ENCODE peak calls at places on chromosomes 4 and X, in five cellular contexts. R, B, X, T and O are unnamed samples. For H3K4me1, the result is how much of the 10 kb centered on the place peaks cover.

GRCh38 chrX:54449929-54450328 is 9.7 kb downstream of the TSR2 start:
- DNase-seq in R (no peak), B (no peak), X (no peak), T (no peak), O (no peak)

GRCh38 chr4:48129307-48130014 is 4.6 kb downstream of the TXK start:
- DNase-seq in R (peak), B (no peak), X (no peak), T (peak), O (peak)

GRCh38 chr4:142358656-142359055 is 487.4 kb downstream of the INPP4B start:
- DNase-seq in R (no peak), B (no peak), X (no peak), T (no peak), O (peak)

GRCh38 chrX:71178908-71179307 is 34.3 kb downstream of the NLGN3 start:
- DNase-seq in R (peak), B (peak), X (peak), T (peak), O (peak)

GRCh38 chrX:13489451-13489850 is 80.0 kb upstream of the EGFL6 start:
- DNase-seq in R (peak), B (no peak), X (no peak), T (no peak), O (no peak)

GRCh38 chrX:3044196-3044595 is 2.9 kb downstream of the ARSF start:
- DNase-seq in R (no peak), B (no peak), X (no peak), T (no peak), O (no peak)

GRCh38 chr4:126888968-126889367 is 743.8 kb upstream of the INTU start:
- DNase-seq in R (peak), B (no peak), X (no peak), T (no peak), O (no peak)

GRCh38 chr4:71630783-71631182 is 153.1 kb downstream of the GC start:
- DNase-seq in R (peak), B (no peak), X (no peak), T (no peak), O (no peak)

GRCh38 chr4:110184791-110185155 is 13.6 kb downstream of the ELOVL6 start:
- DNase-seq in R (no peak), B (no peak), X (no peak), T (no peak), O (no peak)

GRCh38 chr4:155007660-155008176 is 200.7 kb upstream of the NPY2R start:
- DNase-seq in R (peak), B (no peak), X (no peak), T (no peak), O (no peak)

GRCh38 chr4:94831607-94832006 is 73.9 kb downstream of the BMPR1B start:
- DNase-seq in R (no peak), B (no peak), X (no peak), T (no peak), O (no peak)

GRCh38 chr4:73197220-73197619 is 61.4 kb downstream of the ANKRD17 start:
- DNase-seq in R (no peak), B (no peak), X (no peak), T (no peak), O (no peak)

GRCh38 chr4:79661196-79661595 is 253.2 kb upstream of the GK2 start:
- DNase-seq in R (no peak), B (no peak), X (no peak), T (no peak), O (no peak)

GRCh38 chrX:9207142-9207541 is 173.2 kb upstream of the FAM9B start:
- DNase-seq in R (no peak), B (no peak), X (no peak), T (no peak), O (peak)

GRCh38 chrX:48491809-48492208 is 15.8 kb downstream of the FTSJ1 start:
- DNase-seq in R (no peak), B (no peak), X (no peak), T (no peak), O (no peak)

GRCh38 chrX:119427024-119427794 is 28.1 kb downstream of the SLC25A43 start:
- DNase-seq in R (peak), B (peak), X (no peak), T (no peak), O (peak)

GRCh38 chr4:148441624-148441985 is 609 bp downstream of the NR3C2 start:
- DNase-seq in R (peak), B (no peak), X (no peak), T (no peak), O (peak)

GRCh38 chr4:141391771-141392170 is 171.1 kb downstream of the ZNF330 start:
- DNase-seq in R (peak), B (no peak), X (no peak), T (no peak), O (no peak)

GRCh38 chrX:68732906-68733493 is 85.5 kb downstream of the STARD8 start:
- DNase-seq in R (peak), B (peak), X (peak), T (peak), O (peak)

GRCh38 chr4:134650461-134650860 is 448.9 kb upstream of the PABPC4L start:
- DNase-seq in R (no peak), B (no peak), X (no peak), T (no peak), O (no peak)

GRCh38 chr4:185921583-185922555 is 109.9 kb upstream of the SORBS2 start:
- DNase-seq in R (no peak), B (no peak), X (no peak), T (peak), O (no peak)

GRCh38 chr4:90318208-90318607 is 191.0 kb downstream of the CCSER1 start:
- DNase-seq in R (peak), B (no peak), X (peak), T (peak), O (no peak)

GRCh38 chrX:11899091-11899490 is 141.1 kb downstream of the MSL3 start:
- DNase-seq in R (peak), B (no peak), X (no peak), T (no peak), O (no peak)

GRCh38 chr4:5446595-5446994 is 261.8 kb downstream of the EVC2 start:
- DNase-seq in R (no peak), B (no peak), X (no peak), T (no peak), O (no peak)

GRCh38 chrX:47030339-47030738 is 47.9 kb upstream of the RGN start:
- DNase-seq in R (peak), B (peak), X (peak), T (peak), O (peak)

GRCh38 chr4:89558147-89558546 is 250.5 kb upstream of the GPRIN3 start:
- DNase-seq in R (peak), B (no peak), X (peak), T (no peak), O (peak)

GRCh38 chrX:42089014-42089413 is 165.7 kb upstream of the CASK start:
- DNase-seq in R (no peak), B (no peak), X (no peak), T (no peak), O (peak)

GRCh38 chr4:114334808-114335739 is 263.5 kb upstream of the UGT8 start:
- DNase-seq in R (no peak), B (no peak), X (no peak), T (no peak), O (no peak)

GRCh38 chrX:8204169-8204935 is 33.3 kb upstream of the VCX2 start:
- DNase-seq in R (peak), B (no peak), X (no peak), T (no peak), O (peak)

DNA sequence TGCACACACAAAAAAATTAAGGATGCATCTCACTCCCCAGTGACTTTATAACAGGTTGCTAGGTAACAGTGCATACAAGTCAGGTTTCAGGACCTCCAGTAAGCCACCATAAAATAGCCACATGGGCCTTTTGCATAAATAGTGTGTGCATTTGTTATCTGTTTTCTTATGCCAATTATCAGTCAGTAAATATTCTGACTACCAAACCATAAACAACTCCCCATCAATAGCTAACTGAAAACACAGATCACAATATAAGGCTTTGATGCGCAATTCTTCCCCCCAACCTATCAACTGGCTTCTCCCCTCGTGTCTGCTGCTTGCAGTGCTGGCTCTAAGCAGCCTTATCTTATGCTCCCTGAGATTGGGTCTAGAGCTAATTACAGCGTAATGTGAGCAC is 55.5 kb downstream of the ZNF827 start:
- DNase-seq in R (no peak), B (no peak), X (no peak), T (no peak), O (no peak)
- H3K4me1 ChIP-seq in R (under half), B (under half), X (under half), T (under half), O (half or more)

DNA sequence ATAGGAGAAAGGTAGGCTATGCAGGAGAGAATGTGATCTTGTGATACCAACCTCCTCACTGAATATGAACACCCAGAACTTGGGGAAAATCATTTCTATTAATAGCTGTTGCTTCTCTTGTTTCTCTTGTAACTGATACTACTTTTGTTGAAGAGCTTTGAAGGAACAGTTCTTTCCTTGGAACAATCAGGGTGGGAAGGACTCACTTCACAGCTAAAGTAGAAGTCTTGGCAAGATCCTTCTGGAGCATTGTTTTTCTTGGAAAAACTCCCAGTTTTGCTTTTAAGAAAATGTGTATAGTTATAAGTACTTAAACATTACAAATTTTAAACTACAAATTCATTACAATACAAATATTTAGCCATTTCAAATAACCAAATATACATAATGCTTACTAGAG is 19.1 kb upstream of the XK start:
- DNase-seq in R (peak), B (no peak), X (no peak), T (no peak), O (no peak)
- TF ChIP-seq EZH2phosphoT487 in R (no peak), B (no peak), X (no peak), T (no peak), O (no peak)

DNA sequence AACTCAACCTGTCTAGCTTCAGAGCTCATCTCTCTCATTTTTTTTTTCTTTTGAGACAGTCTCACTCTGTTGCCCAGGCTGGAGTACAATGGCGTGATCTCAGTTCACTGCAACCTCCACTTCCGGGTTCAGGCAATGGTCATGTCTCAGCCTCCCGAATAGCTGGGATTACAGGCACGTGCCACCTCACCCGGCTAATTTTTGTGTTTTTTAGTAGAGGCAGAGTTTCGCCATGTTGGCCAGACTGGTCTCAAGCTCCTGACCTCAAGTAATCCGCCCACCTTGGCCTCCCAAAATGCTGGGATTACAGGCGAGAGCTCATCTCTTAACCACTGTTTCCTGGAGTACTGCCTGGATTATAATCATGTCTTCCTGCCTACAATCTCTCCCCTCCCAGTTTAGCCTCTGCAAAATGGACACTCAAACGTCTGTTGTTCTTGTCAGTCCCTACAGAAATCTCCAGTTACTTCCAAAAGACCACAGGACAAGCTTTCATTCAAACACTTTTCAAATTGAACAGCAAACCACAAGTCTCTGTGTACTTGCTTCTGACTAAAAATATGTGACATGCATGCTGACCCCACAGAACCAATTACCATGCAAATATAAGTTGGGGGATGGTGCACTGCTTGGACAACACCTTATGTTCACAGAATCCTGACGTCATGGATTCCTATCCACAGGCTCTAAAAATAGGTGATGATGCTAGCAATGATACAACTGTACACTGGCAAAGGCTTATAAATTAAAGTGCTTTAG is 137.2 kb downstream of the SH3KBP1 start:
- DNase-seq in R (no peak), B (no peak), X (no peak), T (no peak), O (no peak)
- H3K4me1 ChIP-seq in R (under half), B (half or more), X (under half), T (under half), O (under half)

GRCh38 chr4:152308925-152309324 is 227.0 kb downstream of the FBXW7 start:
- DNase-seq in R (peak), B (no peak), X (no peak), T (no peak), O (no peak)

GRCh38 chr4:152309418-152309817 is 226.5 kb downstream of the FBXW7 start:
- DNase-seq in R (peak), B (no peak), X (no peak), T (no peak), O (no peak)

GRCh38 chr4:152307669-152308068 is 228.2 kb downstream of the FBXW7 start:
- DNase-seq in R (peak), B (peak), X (no peak), T (no peak), O (peak)

DNA sequence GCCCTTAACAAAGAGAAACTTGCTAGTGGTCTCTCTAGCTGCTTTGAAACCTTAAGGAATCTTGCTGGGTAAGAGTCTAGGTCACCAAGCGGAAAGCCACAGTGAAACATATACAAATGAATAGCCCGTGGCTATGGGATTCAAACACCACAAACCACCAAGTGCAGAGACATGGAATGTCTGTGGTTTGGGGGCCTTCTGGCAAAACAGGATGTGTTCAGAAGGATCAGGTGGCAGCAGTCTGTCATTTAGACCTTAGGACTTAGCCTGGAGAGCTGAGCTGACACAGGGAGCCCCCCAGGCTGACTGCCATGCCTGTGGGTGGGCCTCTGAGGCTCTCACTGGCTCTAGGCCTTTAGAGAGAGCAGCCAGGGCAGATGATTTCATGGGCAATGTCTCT is 225.7 kb downstream of the FBXW7 start:
- DNase-seq in R (peak), B (no peak), X (no peak), T (no peak), O (peak)
- TF ChIP-seq EZH2phosphoT487 in R (no peak), B (no peak), X (no peak), T (no peak), O (no peak)

GRCh38 chrX:143568467-143568866 is 51.2 kb upstream of the SPANXN3 start:
- DNase-seq in R (no peak), B (no peak), X (no peak), T (no peak), O (no peak)
- H3K4me1 ChIP-seq in R (under half), B (under half), X (under half), T (under half), O (under half)